ENCODE peak calls at places on chromosomes 3 and 15, in ten cellular contexts. E is cardiac fibroblast, L is adrenal gland, Y is fibroblast of pulmonary artery, Q is tibial artery, O is Karpas-422, R is pancreas, D is left lung, S is lower lobe of right lung, Z is psoas muscle. J is an unnamed sample.

GRCh38 chr3:149586871-149587270 is 71.0 kb downstream of the WWTR1 start:
- DNase-seq in E (peak), L (no peak), Y (no peak), Q (no peak), O (no peak), R (no peak), D (no peak), S (no peak), Z (no peak), J (peak)

GRCh38 chr3:57383421-57383820 is 90.9 kb upstream of the ASB14 start:
- DNase-seq in E (no peak), L (no peak), Y (no peak), Q (no peak), O (no peak), R (no peak), D (no peak), S (no peak), Z (no peak), J (no peak)

GRCh38 chr3:30553641-30554316 is 52.6 kb upstream of the TGFBR2 start:
- DNase-seq in E (no peak), L (no peak), Y (no peak), Q (no peak), O (no peak), R (no peak), D (no peak), S (no peak), Z (no peak), J (peak)

GRCh38 chr15:45377630-45378148 is 655 bp downstream of the GATM start:
- DNase-seq in E (no peak), L (peak), Y (no peak), Q (peak), O (no peak), R (peak), D (no peak), S (no peak), Z (peak), J (peak)

GRCh38 chr3:60240558-60240957 is 1010.7 kb downstream of the FHIT start:
- DNase-seq in E (no peak), L (no peak), Y (no peak), Q (no peak), O (no peak), R (no peak), D (no peak), S (no peak), Z (no peak), J (no peak)

GRCh38 chr15:38128389-38128788 is 124.2 kb upstream of the SPRED1 start:
- DNase-seq in E (peak), L (no peak), Y (peak), Q (no peak), O (no peak), R (no peak), D (no peak), S (no peak), Z (no peak), J (peak)

GRCh38 chr3:23232016-23232415 is 28.9 kb downstream of the UBE2E2 start:
- DNase-seq in E (peak), L (no peak), Y (peak), Q (no peak), O (no peak), R (no peak), D (no peak), S (no peak), Z (no peak), J (no peak)

GRCh38 chr3:195227871-195228270 is 43.1 kb downstream of the XXYLT1 start:
- DNase-seq in E (no peak), L (no peak), Y (no peak), Q (peak), O (no peak), R (no peak), D (peak), S (peak), Z (no peak), J (no peak)

GRCh38 chr3:4835616-4836043 is 143.6 kb upstream of the BHLHE40 start:
- DNase-seq in E (no peak), L (no peak), Y (peak), Q (no peak), O (no peak), R (no peak), D (no peak), S (no peak), Z (no peak), J (no peak)

GRCh38 chr15:93029613-93030429 is 59.2 kb downstream of the RGMA start:
- DNase-seq in E (peak), L (peak), Y (peak), Q (peak), O (no peak), R (no peak), D (no peak), S (no peak), Z (peak), J (peak)

GRCh38 chr15:99511865-99512632 is 53.7 kb upstream of the MEF2A start:
- DNase-seq in E (peak), L (no peak), Y (peak), Q (no peak), O (peak), R (no peak), D (no peak), S (no peak), Z (peak), J (peak)

GRCh38 chr15:54504695-54505094 is 526.5 kb downstream of the UNC13C start:
- DNase-seq in E (no peak), L (no peak), Y (no peak), Q (no peak), O (no peak), R (no peak), D (no peak), S (no peak), Z (no peak), J (no peak)

GRCh38 chr15:26864664-26865191 is 2.1 kb upstream of the GABRA5 start:
- DNase-seq in E (peak), L (peak), Y (peak), Q (no peak), O (peak), R (no peak), D (no peak), S (no peak), Z (no peak), J (peak)

GRCh38 chr15:41207687-41208448 is 22.7 kb downstream of the EXD1 start:
- DNase-seq in E (no peak), L (no peak), Y (peak), Q (no peak), O (no peak), R (no peak), D (no peak), S (no peak), Z (no peak), J (peak)

GRCh38 chr15:82178061-82178460 is 84.5 kb downstream of the EFL1 start:
- DNase-seq in E (peak), L (no peak), Y (peak), Q (no peak), O (no peak), R (no peak), D (no peak), S (no peak), Z (no peak), J (peak)

GRCh38 chr3:107598926-107599754 is 76.4 kb downstream of the BBX start:
- DNase-seq in E (peak), L (no peak), Y (peak), Q (no peak), O (peak), R (peak), D (peak), S (peak), Z (peak), J (peak)

DNA sequence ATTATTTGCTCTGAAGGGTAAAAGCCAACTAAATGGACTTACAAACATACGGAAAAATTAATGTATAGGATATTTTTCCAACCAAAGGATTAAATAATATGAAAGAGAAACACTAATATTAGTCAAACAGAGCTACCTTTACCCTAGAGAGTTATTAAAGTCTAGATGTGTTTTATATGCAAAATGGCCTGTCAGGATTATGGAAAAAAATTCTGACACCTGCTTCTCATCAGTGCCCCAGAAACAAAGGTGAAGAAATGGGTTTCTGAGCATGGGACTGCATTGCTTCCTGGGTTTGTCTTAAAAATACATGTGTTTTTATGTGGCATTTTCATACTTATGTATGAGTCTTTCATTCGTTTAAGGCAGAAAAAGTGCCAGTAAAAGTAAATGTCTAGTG is 148.3 kb downstream of the ROBO2 start:
- DNase-seq in E (no peak), L (no peak), Y (no peak), Q (no peak), O (peak), R (no peak), D (no peak), S (no peak), Z (no peak), J (no peak)
- H3K4me3 ChIP-seq in E (no peak), L (no peak), Y (no peak), Q (no peak), O (peak), R (no peak), D (no peak), S (no peak), Z (no peak), J (no peak)

GRCh38 chr3:67739851-67740250 is 85.4 kb upstream of the SUCLG2 start:
- DNase-seq in E (no peak), L (no peak), Y (no peak), Q (no peak), O (no peak), R (no peak), D (no peak), S (no peak), Z (no peak), J (no peak)

GRCh38 chr3:67737911-67738865 is 83.8 kb upstream of the SUCLG2 start:
- DNase-seq in E (no peak), L (no peak), Y (no peak), Q (no peak), O (no peak), R (no peak), D (no peak), S (no peak), Z (no peak), J (no peak)

GRCh38 chr3:67733269-67733950 is 79.0 kb upstream of the SUCLG2 start:
- DNase-seq in E (no peak), L (no peak), Y (no peak), Q (no peak), O (no peak), R (no peak), D (no peak), S (no peak), Z (no peak), J (no peak)

GRCh38 chr3:67737158-67737557 is 82.7 kb upstream of the SUCLG2 start:
- DNase-seq in E (no peak), L (no peak), Y (no peak), Q (no peak), O (no peak), R (no peak), D (no peak), S (no peak), Z (no peak), J (no peak)
- H3K4me3 ChIP-seq in E (no peak), L (no peak), Y (no peak), Q (no peak), O (no peak), R (no peak), D (no peak), S (no peak), Z (no peak), J (no peak)

GRCh38 chr3:45106874-45107273 is 39.3 kb downstream of the CDCP1 start:
- DNase-seq in E (no peak), L (no peak), Y (no peak), Q (no peak), O (no peak), R (no peak), D (no peak), S (no peak), Z (no peak), J (no peak)

GRCh38 chr3:45112939-45113338 is 33.2 kb downstream of the CDCP1 start:
- DNase-seq in E (peak), L (no peak), Y (peak), Q (no peak), O (no peak), R (no peak), D (no peak), S (no peak), Z (no peak), J (peak)

GRCh38 chr3:45110185-45110833 is 35.9 kb downstream of the CDCP1 start:
- DNase-seq in E (no peak), L (no peak), Y (peak), Q (no peak), O (no peak), R (no peak), D (no peak), S (no peak), Z (no peak), J (no peak)

GRCh38 chr3:45105855-45106655 is 40.1 kb downstream of the CDCP1 start:
- DNase-seq in E (peak), L (no peak), Y (peak), Q (no peak), O (no peak), R (no peak), D (no peak), S (no peak), Z (no peak), J (peak)

GRCh38 chr3:45109736-45110135 is 36.4 kb downstream of the CDCP1 start:
- DNase-seq in E (no peak), L (no peak), Y (no peak), Q (no peak), O (no peak), R (no peak), D (no peak), S (no peak), Z (no peak), J (no peak)
- H3K4me3 ChIP-seq in E (no peak), L (no peak), Y (no peak), Q (no peak), O (no peak), R (no peak), D (no peak), S (no peak), Z (no peak), J (no peak)

GRCh38 chr3:12195231-12195630 is 36.5 kb upstream of the TIMP4 start:
- DNase-seq in E (no peak), L (no peak), Y (no peak), Q (no peak), O (no peak), R (no peak), D (no peak), S (no peak), Z (no peak), J (no peak)

GRCh38 chr3:12192655-12193484 is 34.2 kb upstream of the TIMP4 start:
- DNase-seq in E (no peak), L (no peak), Y (no peak), Q (no peak), O (no peak), R (no peak), D (no peak), S (no peak), Z (no peak), J (no peak)

GRCh38 chr3:12194669-12195161 is 36.0 kb upstream of the TIMP4 start:
- DNase-seq in E (peak), L (no peak), Y (peak), Q (no peak), O (peak), R (no peak), D (no peak), S (no peak), Z (no peak), J (peak)

GRCh38 chr3:12193485-12194165 is 34.9 kb upstream of the TIMP4 start:
- DNase-seq in E (peak), L (peak), Y (peak), Q (peak), O (no peak), R (no peak), D (peak), S (no peak), Z (no peak), J (peak)

GRCh38 chr3:12194209-12194608 is 35.5 kb upstream of the TIMP4 start:
- DNase-seq in E (peak), L (no peak), Y (peak), Q (no peak), O (peak), R (no peak), D (no peak), S (no peak), Z (no peak), J (peak)
- H3K4me3 ChIP-seq in E (no peak), L (no peak), Y (no peak), Q (no peak), O (no peak), R (no peak), D (no peak), S (no peak), Z (no peak), J (no peak)

GRCh38 chr15:73051811-73052678 is at the start of gene NEO1:
- DNase-seq in E (peak), L (peak), Y (peak), Q (peak), O (peak), R (peak), D (peak), S (peak), Z (peak), J (peak)
- H3K4me3 ChIP-seq in E (peak), L (peak), Y (peak), Q (peak), O (peak), R (peak), D (peak), S (peak), Z (peak), J (peak)

J was measured in choroid plexus epithelial cell.